ENCODE peak calls at places on chromosomes 2 and 18, in ten cellular contexts. One of them, this sample, is unnamed.

GRCh38 chr18:5107990-5108389 is 89.1 kb downstream of the AKAIN1 start:
- DNase-seq in AG20443: no peak
- DNase-seq in stimulated activated CD8-positive, alpha-beta memory T cell treated with anti-CD3 and anti-CD28 coated beads, Interleukin-4, amount 100 ng/mL, for 1 hour: no peak
- DNase-seq in Jurkat, Clone E6-1: no peak
- DNase-seq in cardiac fibroblast: no peak
- DNase-seq in right lobe of liver: no peak
- DNase-seq in cortex of kidney: no peak
- DNase-seq in mammary epithelial cell: no peak
- DNase-seq in KBM-7: no peak
- DNase-seq in body of pancreas: no peak
- DNase-seq in this sample: no peak

GRCh38 chr2:98086491-98087446 is at the start of gene VWA3B:
- DNase-seq in mammary epithelial cell: peak; percentile 78
- DNase-seq in KBM-7: no peak
- DNase-seq in body of pancreas: peak; percentile 74
- DNase-seq in cardiac fibroblast: peak; percentile 37
- DNase-seq in cortex of kidney: no peak
- DNase-seq in right lobe of liver: peak; percentile 77
- DNase-seq in Jurkat, Clone E6-1: no peak
- DNase-seq in stimulated activated CD8-positive, alpha-beta memory T cell treated with anti-CD3 and anti-CD28 coated beads, Interleukin-4, amount 100 ng/mL, for 1 hour: no peak
- DNase-seq in AG20443: peak; percentile 92
- DNase-seq in this sample: no peak

GRCh38 chr18:33594799-33595198 is 16.8 kb downstream of the ASXL3 start:
- DNase-seq in body of pancreas: no peak
- DNase-seq in right lobe of liver: no peak
- DNase-seq in AG20443: no peak
- DNase-seq in KBM-7: no peak
- DNase-seq in cortex of kidney: no peak
- DNase-seq in cardiac fibroblast: no peak
- DNase-seq in stimulated activated CD8-positive, alpha-beta memory T cell treated with anti-CD3 and anti-CD28 coated beads, Interleukin-4, amount 100 ng/mL, for 1 hour: no peak
- DNase-seq in Jurkat, Clone E6-1: no peak
- DNase-seq in mammary epithelial cell: no peak
- DNase-seq in this sample: no peak

GRCh38 chr2:189613077-189613636 is 32.6 kb upstream of the SLC40A1 start:
- DNase-seq in stimulated activated CD8-positive, alpha-beta memory T cell treated with anti-CD3 and anti-CD28 coated beads, Interleukin-4, amount 100 ng/mL, for 1 hour: no peak
- DNase-seq in cortex of kidney: no peak
- DNase-seq in Jurkat, Clone E6-1: no peak
- DNase-seq in body of pancreas: peak; percentile 16
- DNase-seq in AG20443: peak; percentile 21
- DNase-seq in cardiac fibroblast: peak; percentile 89
- DNase-seq in KBM-7: no peak
- DNase-seq in mammary epithelial cell: no peak
- DNase-seq in right lobe of liver: no peak
- DNase-seq in this sample: peak; percentile 12

GRCh38 chr2:30421551-30422436 is 25.3 kb upstream of the LCLAT1 start:
- DNase-seq in AG20443: peak; percentile 61
- DNase-seq in cortex of kidney: no peak
- DNase-seq in mammary epithelial cell: peak; percentile 27
- DNase-seq in body of pancreas: no peak
- DNase-seq in KBM-7: no peak
- DNase-seq in Jurkat, Clone E6-1: peak; percentile 71
- DNase-seq in cardiac fibroblast: peak; percentile 93
- DNase-seq in right lobe of liver: no peak
- DNase-seq in stimulated activated CD8-positive, alpha-beta memory T cell treated with anti-CD3 and anti-CD28 coated beads, Interleukin-4, amount 100 ng/mL, for 1 hour: no peak
- DNase-seq in this sample: peak; percentile 33

GRCh38 chr2:48480526-48480925 is 49.4 kb upstream of the STON1 start:
- DNase-seq in body of pancreas: no peak
- DNase-seq in cardiac fibroblast: no peak
- DNase-seq in KBM-7: no peak
- DNase-seq in mammary epithelial cell: no peak
- DNase-seq in cortex of kidney: no peak
- DNase-seq in Jurkat, Clone E6-1: no peak
- DNase-seq in AG20443: no peak
- DNase-seq in stimulated activated CD8-positive, alpha-beta memory T cell treated with anti-CD3 and anti-CD28 coated beads, Interleukin-4, amount 100 ng/mL, for 1 hour: no peak
- DNase-seq in right lobe of liver: no peak
- DNase-seq in this sample: no peak

GRCh38 chr2:16138811-16139662 is 198.7 kb downstream of the MYCN start:
- DNase-seq in KBM-7: no peak
- DNase-seq in AG20443: no peak
- DNase-seq in cardiac fibroblast: no peak
- DNase-seq in cortex of kidney: no peak
- DNase-seq in stimulated activated CD8-positive, alpha-beta memory T cell treated with anti-CD3 and anti-CD28 coated beads, Interleukin-4, amount 100 ng/mL, for 1 hour: no peak
- DNase-seq in Jurkat, Clone E6-1: no peak
- DNase-seq in mammary epithelial cell: no peak
- DNase-seq in body of pancreas: no peak
- DNase-seq in right lobe of liver: no peak
- DNase-seq in this sample: no peak

GRCh38 chr18:28204154-28204553 is 27.2 kb upstream of the CDH2 start:
- DNase-seq in cortex of kidney: no peak
- DNase-seq in cardiac fibroblast: peak; percentile 96
- DNase-seq in mammary epithelial cell: peak; percentile 57
- DNase-seq in right lobe of liver: no peak
- DNase-seq in KBM-7: no peak
- DNase-seq in Jurkat, Clone E6-1: no peak
- DNase-seq in AG20443: peak; percentile 56
- DNase-seq in body of pancreas: no peak
- DNase-seq in stimulated activated CD8-positive, alpha-beta memory T cell treated with anti-CD3 and anti-CD28 coated beads, Interleukin-4, amount 100 ng/mL, for 1 hour: no peak
- DNase-seq in this sample: no peak

GRCh38 chr18:32378705-32379104 is 92.0 kb downstream of the GAREM1 start:
- DNase-seq in mammary epithelial cell: peak; percentile 66
- DNase-seq in Jurkat, Clone E6-1: no peak
- DNase-seq in stimulated activated CD8-positive, alpha-beta memory T cell treated with anti-CD3 and anti-CD28 coated beads, Interleukin-4, amount 100 ng/mL, for 1 hour: no peak
- DNase-seq in body of pancreas: peak; percentile 88
- DNase-seq in KBM-7: no peak
- DNase-seq in cardiac fibroblast: peak; percentile 91
- DNase-seq in cortex of kidney: no peak
- DNase-seq in AG20443: peak; percentile 28
- DNase-seq in right lobe of liver: peak; percentile 60
- DNase-seq in this sample: no peak

GRCh38 chr2:23658466-23658942 is 268.4 kb downstream of the ATAD2B start:
- DNase-seq in mammary epithelial cell: no peak
- DNase-seq in KBM-7: no peak
- DNase-seq in cardiac fibroblast: peak; percentile 54
- DNase-seq in stimulated activated CD8-positive, alpha-beta memory T cell treated with anti-CD3 and anti-CD28 coated beads, Interleukin-4, amount 100 ng/mL, for 1 hour: no peak
- DNase-seq in right lobe of liver: no peak
- DNase-seq in AG20443: no peak
- DNase-seq in body of pancreas: no peak
- DNase-seq in Jurkat, Clone E6-1: no peak
- DNase-seq in cortex of kidney: no peak
- DNase-seq in this sample: peak; percentile 49

GRCh38 chr18:57951110-57951796 is 92.8 kb upstream of the NEDD4L start:
- DNase-seq in Jurkat, Clone E6-1: no peak
- DNase-seq in cortex of kidney: no peak
- DNase-seq in right lobe of liver: no peak
- DNase-seq in KBM-7: no peak
- DNase-seq in cardiac fibroblast: peak; percentile 19
- DNase-seq in stimulated activated CD8-positive, alpha-beta memory T cell treated with anti-CD3 and anti-CD28 coated beads, Interleukin-4, amount 100 ng/mL, for 1 hour: no peak
- DNase-seq in mammary epithelial cell: peak; percentile 52
- DNase-seq in body of pancreas: no peak
- DNase-seq in AG20443: no peak
- DNase-seq in this sample: no peak

GRCh38 chr18:62839874-62840713 is 124.8 kb downstream of the PHLPP1 start:
- DNase-seq in right lobe of liver: no peak
- DNase-seq in Jurkat, Clone E6-1: no peak
- DNase-seq in mammary epithelial cell: peak; percentile 36
- DNase-seq in KBM-7: no peak
- DNase-seq in body of pancreas: no peak
- DNase-seq in cortex of kidney: no peak
- DNase-seq in stimulated activated CD8-positive, alpha-beta memory T cell treated with anti-CD3 and anti-CD28 coated beads, Interleukin-4, amount 100 ng/mL, for 1 hour: no peak
- DNase-seq in AG20443: peak; percentile 20
- DNase-seq in cardiac fibroblast: peak; percentile 64
- DNase-seq in this sample: peak; percentile 26

GRCh38 chr2:113157897-113158753 is 15.6 kb upstream of the PSD4 start:
- DNase-seq in stimulated activated CD8-positive, alpha-beta memory T cell treated with anti-CD3 and anti-CD28 coated beads, Interleukin-4, amount 100 ng/mL, for 1 hour: no peak
- DNase-seq in body of pancreas: peak; percentile 9
- DNase-seq in cardiac fibroblast: peak; percentile 76
- DNase-seq in right lobe of liver: no peak
- DNase-seq in mammary epithelial cell: peak; percentile 79
- DNase-seq in Jurkat, Clone E6-1: no peak
- DNase-seq in KBM-7: no peak
- DNase-seq in AG20443: peak; percentile 31
- DNase-seq in cortex of kidney: no peak
- DNase-seq in this sample: no peak

GRCh38 chr2:224449212-224450147 is 47.6 kb upstream of the FAM124B start:
- DNase-seq in Jurkat, Clone E6-1: peak; percentile 11
- DNase-seq in KBM-7: peak; percentile 65
- DNase-seq in cortex of kidney: no peak
- DNase-seq in stimulated activated CD8-positive, alpha-beta memory T cell treated with anti-CD3 and anti-CD28 coated beads, Interleukin-4, amount 100 ng/mL, for 1 hour: no peak
- DNase-seq in mammary epithelial cell: peak; percentile 12
- DNase-seq in right lobe of liver: no peak
- DNase-seq in cardiac fibroblast: peak; percentile 43
- DNase-seq in AG20443: peak; percentile 47
- DNase-seq in body of pancreas: peak; percentile 38
- DNase-seq in this sample: peak; percentile 4

GRCh38 chr2:171432969-171433762 is 624 bp downstream of the METTL8 start:
- DNase-seq in mammary epithelial cell: peak; percentile 85
- DNase-seq in KBM-7: peak; percentile 73
- DNase-seq in Jurkat, Clone E6-1: peak; percentile 46
- DNase-seq in cortex of kidney: no peak
- DNase-seq in body of pancreas: peak; percentile 41
- DNase-seq in cardiac fibroblast: peak; percentile 54
- DNase-seq in right lobe of liver: no peak
- DNase-seq in AG20443: peak; percentile 27
- DNase-seq in stimulated activated CD8-positive, alpha-beta memory T cell treated with anti-CD3 and anti-CD28 coated beads, Interleukin-4, amount 100 ng/mL, for 1 hour: no peak
- DNase-seq in this sample: peak; percentile 85

GRCh38 chr2:206442854-206443734 is at the start of gene ADAM23:
- DNase-seq in stimulated activated CD8-positive, alpha-beta memory T cell treated with anti-CD3 and anti-CD28 coated beads, Interleukin-4, amount 100 ng/mL, for 1 hour: no peak
- DNase-seq in body of pancreas: no peak
- DNase-seq in mammary epithelial cell: peak; percentile 50
- DNase-seq in cardiac fibroblast: peak; percentile 32
- DNase-seq in Jurkat, Clone E6-1: no peak
- DNase-seq in KBM-7: peak; percentile 6
- DNase-seq in cortex of kidney: no peak
- DNase-seq in right lobe of liver: no peak
- DNase-seq in AG20443: peak; percentile 84
- DNase-seq in this sample: peak; percentile 80

GRCh38 chr2:225841314-225841713 is 441.8 kb downstream of the NYAP2 start:
- DNase-seq in cardiac fibroblast: peak; percentile 50
- DNase-seq in stimulated activated CD8-positive, alpha-beta memory T cell treated with anti-CD3 and anti-CD28 coated beads, Interleukin-4, amount 100 ng/mL, for 1 hour: no peak
- DNase-seq in body of pancreas: no peak
- DNase-seq in AG20443: no peak
- DNase-seq in KBM-7: no peak
- DNase-seq in right lobe of liver: no peak
- DNase-seq in cortex of kidney: no peak
- DNase-seq in mammary epithelial cell: no peak
- DNase-seq in Jurkat, Clone E6-1: no peak
- DNase-seq in this sample: no peak

GRCh38 chr18:36640005-36640952 is 188.5 kb downstream of the TPGS2 start:
- DNase-seq in cardiac fibroblast: no peak
- DNase-seq in KBM-7: no peak
- DNase-seq in body of pancreas: no peak
- DNase-seq in AG20443: peak; percentile 30
- DNase-seq in mammary epithelial cell: no peak
- DNase-seq in stimulated activated CD8-positive, alpha-beta memory T cell treated with anti-CD3 and anti-CD28 coated beads, Interleukin-4, amount 100 ng/mL, for 1 hour: no peak
- DNase-seq in Jurkat, Clone E6-1: no peak
- DNase-seq in cortex of kidney: no peak
- DNase-seq in right lobe of liver: no peak
- DNase-seq in this sample: no peak

GRCh38 chr2:215736653-215737290 is 276.6 kb downstream of the MREG start:
- DNase-seq in stimulated activated CD8-positive, alpha-beta memory T cell treated with anti-CD3 and anti-CD28 coated beads, Interleukin-4, amount 100 ng/mL, for 1 hour: no peak
- DNase-seq in cortex of kidney: no peak
- DNase-seq in AG20443: peak; percentile 58
- DNase-seq in KBM-7: no peak
- DNase-seq in Jurkat, Clone E6-1: no peak
- DNase-seq in cardiac fibroblast: peak; percentile 85
- DNase-seq in mammary epithelial cell: peak; percentile 66
- DNase-seq in right lobe of liver: no peak
- DNase-seq in body of pancreas: no peak
- DNase-seq in this sample: no peak

GRCh38 chr2:1154710-1155594 is 204.3 kb downstream of the SNTG2 start:
- DNase-seq in cortex of kidney: no peak
- DNase-seq in KBM-7: no peak
- DNase-seq in right lobe of liver: no peak
- DNase-seq in Jurkat, Clone E6-1: no peak
- DNase-seq in body of pancreas: no peak
- DNase-seq in stimulated activated CD8-positive, alpha-beta memory T cell treated with anti-CD3 and anti-CD28 coated beads, Interleukin-4, amount 100 ng/mL, for 1 hour: no peak
- DNase-seq in mammary epithelial cell: no peak
- DNase-seq in cardiac fibroblast: no peak
- DNase-seq in AG20443: no peak
- DNase-seq in this sample: no peak

This sample was measured in RPMI8226.